ENCODE peak calls at places on chromosome 7, in four cellular contexts. O is iPS-NIHi11, W is H4, Z is non-pigmented ciliary epithelial cell. G is an unnamed sample.
A peak's percentile ranks its signal among the peaks of the same experiment; 100 is the strongest.

GRCh38 chr7:12211054-12212050 is at the start of gene TMEM106B:
- DNase-seq in O (peak; percentile 90), W (peak; percentile 100), Z (peak; percentile 70), G (peak; percentile 92)

GRCh38 chr7:75639071-75639892 is 99.5 kb downstream of the HIP1 start:
- DNase-seq in W (no peak), Z (no peak), O (peak; percentile 84), G (peak; percentile 30)

GRCh38 chr7:100567045-100567730 is 6.5 kb downstream of the SAP25 start:
- DNase-seq in Z (no peak), O (no peak), W (no peak), G (peak; percentile 42)

GRCh38 chr7:157544226-157544625 is 207.4 kb downstream of the DNAJB6 start:
- DNase-seq in W (no peak), Z (no peak), O (no peak), G (no peak)

GRCh38 chr7:87877641-87878040 is 1.3 kb downstream of the DBF4 start:
- DNase-seq in W (no peak), O (no peak), Z (no peak), G (peak; percentile 8)

GRCh38 chr7:149300751-149301150 is 38.8 kb downstream of the ZNF783 start:
- DNase-seq in O (no peak), Z (no peak), W (no peak), G (no peak)

GRCh38 chr7:48246073-48246472 is 74.8 kb downstream of the ABCA13 start:
- DNase-seq in W (no peak), O (no peak), Z (no peak), G (peak; percentile 3)

GRCh38 chr7:35037211-35037525 is at the start of gene DPY19L1:
- DNase-seq in W (no peak), Z (no peak), O (no peak), G (no peak)

GRCh38 chr7:66047426-66047825 is 28.2 kb upstream of the ASL start:
- DNase-seq in W (peak; percentile 78), Z (peak; percentile 89), O (no peak), G (peak; percentile 96)

GRCh38 chr7:110673148-110673547 is 417.8 kb upstream of the LRRN3 start:
- DNase-seq in W (no peak), O (no peak), Z (no peak), G (no peak)

GRCh38 chr7:22725585-22725984 is 1.4 kb upstream of the IL6 start:
- DNase-seq in Z (no peak), W (peak; percentile 71), O (peak; percentile 27), G (no peak)